ENCODE peak calls at places on chromosomes 12 and 14, in nine cellular contexts. One of them, this sample, is unnamed. For H3K9me3, the result is how much of the 10 kb centered on the place peaks cover.

GRCh38 chr12:120903382-120903817 is 758 bp downstream of the SPPL3 start:
- DNase-seq in ovary: peak
- DNase-seq in K562: peak
- DNase-seq in testis: peak
- DNase-seq in endothelial cell of umbilical vein: peak
- DNase-seq in body of pancreas: peak
- DNase-seq in transverse colon: peak
- DNase-seq in HCT116: no peak
- DNase-seq in gastrocnemius medialis: peak
- DNase-seq in this sample: peak

GRCh38 chr14:102508410-102508773 is 1.2 kb downstream of the ANKRD9 start:
- DNase-seq in ovary: no peak
- DNase-seq in K562: peak
- DNase-seq in testis: no peak
- DNase-seq in endothelial cell of umbilical vein: no peak
- DNase-seq in body of pancreas: peak
- DNase-seq in transverse colon: peak
- DNase-seq in HCT116: no peak
- DNase-seq in gastrocnemius medialis: peak
- DNase-seq in this sample: no peak

GRCh38 chr12:2358986-2359658 is 306.3 kb downstream of the CACNA1C start:
- DNase-seq in ovary: no peak
- DNase-seq in K562: no peak
- DNase-seq in testis: no peak
- DNase-seq in endothelial cell of umbilical vein: no peak
- DNase-seq in body of pancreas: no peak
- DNase-seq in transverse colon: no peak
- DNase-seq in HCT116: no peak
- DNase-seq in gastrocnemius medialis: no peak
- DNase-seq in this sample: no peak

GRCh38 chr14:55846852-55847471 is 267.0 kb downstream of the KTN1 start:
- DNase-seq in ovary: no peak
- DNase-seq in K562: no peak
- DNase-seq in testis: no peak
- DNase-seq in endothelial cell of umbilical vein: no peak
- DNase-seq in body of pancreas: no peak
- DNase-seq in transverse colon: no peak
- DNase-seq in HCT116: no peak
- DNase-seq in gastrocnemius medialis: peak
- DNase-seq in this sample: peak

GRCh38 chr12:75747572-75747995 is 236.2 kb upstream of the KRR1 start:
- DNase-seq in ovary: no peak
- DNase-seq in K562: no peak
- DNase-seq in testis: no peak
- DNase-seq in endothelial cell of umbilical vein: no peak
- DNase-seq in body of pancreas: no peak
- DNase-seq in transverse colon: no peak
- DNase-seq in HCT116: no peak
- DNase-seq in gastrocnemius medialis: no peak
- DNase-seq in this sample: no peak

GRCh38 chr14:103629503-103630121 is 601 bp downstream of the KLC1 start:
- DNase-seq in ovary: peak
- DNase-seq in K562: peak
- DNase-seq in testis: peak
- DNase-seq in endothelial cell of umbilical vein: no peak
- DNase-seq in body of pancreas: peak
- DNase-seq in transverse colon: peak
- DNase-seq in HCT116: no peak
- DNase-seq in gastrocnemius medialis: peak
- DNase-seq in this sample: peak

GRCh38 chr12:21983102-21983501 is 41.9 kb upstream of the ABCC9 start:
- DNase-seq in ovary: no peak
- DNase-seq in K562: no peak
- DNase-seq in testis: no peak
- DNase-seq in endothelial cell of umbilical vein: no peak
- DNase-seq in body of pancreas: no peak
- DNase-seq in transverse colon: no peak
- DNase-seq in HCT116: no peak
- DNase-seq in gastrocnemius medialis: no peak
- DNase-seq in this sample: no peak

GRCh38 chr12:112169966-112170365 is 44.6 kb downstream of the TRAFD1 start:
- DNase-seq in ovary: no peak
- DNase-seq in K562: no peak
- DNase-seq in testis: no peak
- DNase-seq in endothelial cell of umbilical vein: no peak
- DNase-seq in body of pancreas: no peak
- DNase-seq in transverse colon: no peak
- DNase-seq in HCT116: no peak
- DNase-seq in gastrocnemius medialis: no peak
- DNase-seq in this sample: no peak

GRCh38 chr14:68978550-68978911 is 571 bp downstream of the ACTN1 start:
- DNase-seq in ovary: peak
- DNase-seq in K562: peak
- DNase-seq in testis: peak
- DNase-seq in endothelial cell of umbilical vein: peak
- DNase-seq in body of pancreas: peak
- DNase-seq in transverse colon: peak
- DNase-seq in HCT116: no peak
- DNase-seq in gastrocnemius medialis: peak
- DNase-seq in this sample: peak

GRCh38 chr14:68976160-68977067 is 2.7 kb downstream of the ACTN1 start:
- DNase-seq in ovary: peak
- DNase-seq in K562: no peak
- DNase-seq in testis: peak
- DNase-seq in endothelial cell of umbilical vein: peak
- DNase-seq in body of pancreas: no peak
- DNase-seq in transverse colon: peak
- DNase-seq in HCT116: no peak
- DNase-seq in gastrocnemius medialis: no peak
- DNase-seq in this sample: no peak

GRCh38 chr14:68977137-68977740 is 1.9 kb downstream of the ACTN1 start:
- DNase-seq in ovary: peak
- DNase-seq in K562: no peak
- DNase-seq in testis: no peak
- DNase-seq in endothelial cell of umbilical vein: no peak
- DNase-seq in body of pancreas: no peak
- DNase-seq in transverse colon: no peak
- DNase-seq in HCT116: no peak
- DNase-seq in gastrocnemius medialis: no peak
- DNase-seq in this sample: no peak

GRCh38 chr14:68979021-68979721 is at the start of gene ACTN1:
- DNase-seq in ovary: peak
- DNase-seq in K562: peak
- DNase-seq in testis: peak
- DNase-seq in endothelial cell of umbilical vein: peak
- DNase-seq in body of pancreas: peak
- DNase-seq in transverse colon: peak
- DNase-seq in HCT116: peak
- DNase-seq in gastrocnemius medialis: peak
- DNase-seq in this sample: peak

DNA sequence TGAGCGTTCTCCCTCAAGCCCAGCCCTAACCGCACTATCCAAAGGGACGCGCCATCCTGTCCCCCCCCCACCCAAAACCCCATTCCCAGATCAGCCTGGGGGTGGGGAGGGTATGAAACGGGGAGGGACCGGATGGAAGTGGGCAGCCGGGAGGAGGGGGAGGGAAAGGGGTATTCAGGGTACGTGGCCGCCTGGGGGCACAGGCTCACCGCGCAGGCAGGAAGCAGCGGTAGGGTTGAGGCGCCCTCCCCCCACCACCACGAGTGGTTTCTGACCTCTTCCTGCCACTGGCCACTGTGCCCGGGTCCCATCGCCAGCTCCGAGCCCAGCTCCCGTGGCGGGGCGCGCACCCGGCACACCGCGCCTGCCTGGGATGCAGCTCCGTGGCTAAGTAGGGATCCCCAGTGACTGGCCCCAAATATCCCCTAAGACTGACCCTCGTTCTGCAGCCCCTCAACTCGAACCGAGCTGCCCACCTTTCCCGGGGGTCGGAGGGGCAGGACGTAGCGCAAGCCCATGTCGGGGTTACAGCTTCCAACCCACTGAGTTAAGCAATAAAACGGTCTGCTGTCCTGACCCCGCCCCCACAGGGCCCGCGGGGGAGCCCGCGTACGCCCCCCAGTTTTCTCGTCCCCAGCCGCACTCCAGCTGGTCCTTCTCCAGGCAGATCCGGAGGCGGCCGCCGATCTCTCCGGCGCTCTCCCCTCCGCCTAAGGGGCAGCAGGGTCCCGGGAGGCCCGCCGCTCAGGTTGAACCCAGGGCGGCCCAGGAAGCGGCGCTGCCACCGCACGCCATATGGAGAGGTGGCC is 1.2 kb downstream of the ACTN1 start:
- DNase-seq in ovary: peak
- DNase-seq in K562: peak
- DNase-seq in testis: peak
- DNase-seq in endothelial cell of umbilical vein: peak
- DNase-seq in body of pancreas: peak
- DNase-seq in transverse colon: peak
- DNase-seq in HCT116: no peak
- DNase-seq in gastrocnemius medialis: peak
- DNase-seq in this sample: peak
- TF ChIP-seq POLR2A in ovary: peak
- TF ChIP-seq POLR2A in K562: no peak
- TF ChIP-seq POLR2A in testis: no peak
- TF ChIP-seq POLR2A in endothelial cell of umbilical vein: peak
- TF ChIP-seq POLR2A in body of pancreas: peak
- TF ChIP-seq POLR2A in transverse colon: peak
- TF ChIP-seq POLR2A in HCT116: no peak
- TF ChIP-seq POLR2A in gastrocnemius medialis: peak
- TF ChIP-seq POLR2A in this sample: peak

GRCh38 chr12:133130808-133131128 is 341 bp downstream of the ZNF10 start:
- DNase-seq in ovary: peak
- DNase-seq in K562: no peak
- DNase-seq in testis: peak
- DNase-seq in endothelial cell of umbilical vein: no peak
- DNase-seq in body of pancreas: no peak
- DNase-seq in transverse colon: peak
- DNase-seq in HCT116: no peak
- DNase-seq in gastrocnemius medialis: peak
- DNase-seq in this sample: peak

GRCh38 chr12:133130038-133130807 is at the start of the genes ZNF10 and ZNF891:
- DNase-seq in ovary: peak
- DNase-seq in K562: peak
- DNase-seq in testis: peak
- DNase-seq in endothelial cell of umbilical vein: peak
- DNase-seq in body of pancreas: peak
- DNase-seq in transverse colon: peak
- DNase-seq in HCT116: no peak
- DNase-seq in gastrocnemius medialis: peak
- DNase-seq in this sample: peak

GRCh38 chr12:133124674-133125073 is 5.4 kb downstream of the ZNF891 start:
- DNase-seq in ovary: no peak
- DNase-seq in K562: no peak
- DNase-seq in testis: no peak
- DNase-seq in endothelial cell of umbilical vein: no peak
- DNase-seq in body of pancreas: no peak
- DNase-seq in transverse colon: no peak
- DNase-seq in HCT116: no peak
- DNase-seq in gastrocnemius medialis: no peak
- DNase-seq in this sample: no peak

DNA sequence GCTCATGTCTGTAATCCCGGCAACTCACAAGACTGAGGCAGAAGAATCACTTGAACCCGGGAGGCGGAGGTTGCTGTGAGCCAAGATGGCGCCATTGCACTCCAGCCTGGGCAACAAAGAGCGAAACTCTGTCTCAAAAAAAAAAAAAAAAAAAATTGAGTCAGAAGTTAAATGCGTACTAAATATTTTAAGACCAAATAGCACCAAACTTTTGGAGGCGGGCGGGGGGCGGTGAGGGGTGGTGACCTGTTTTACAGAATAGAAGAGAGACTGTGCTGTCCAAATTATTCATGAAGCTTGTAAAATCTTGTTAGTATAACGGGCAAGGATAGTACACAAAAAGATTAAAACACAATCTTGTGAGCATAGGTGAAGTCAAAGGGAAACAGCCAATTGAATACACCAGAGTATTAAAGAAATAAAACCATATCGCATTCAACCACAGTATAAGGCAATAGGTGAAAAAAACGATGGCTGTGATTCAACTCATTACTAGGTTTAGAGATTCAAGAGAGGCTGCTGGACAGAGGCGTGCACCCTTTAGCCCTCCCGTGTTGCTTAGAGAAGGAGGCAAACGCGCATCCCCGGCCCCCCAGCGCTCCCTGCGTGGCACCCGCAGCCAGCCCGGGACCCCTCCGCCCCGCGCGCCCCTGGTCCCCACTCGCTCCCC is 571 bp downstream of the ZNF891 start:
- DNase-seq in ovary: no peak
- DNase-seq in K562: no peak
- DNase-seq in testis: no peak
- DNase-seq in endothelial cell of umbilical vein: no peak
- DNase-seq in body of pancreas: peak
- DNase-seq in transverse colon: no peak
- DNase-seq in HCT116: no peak
- DNase-seq in gastrocnemius medialis: no peak
- DNase-seq in this sample: peak
- H3K9me3 ChIP-seq in ovary: under half
- H3K9me3 ChIP-seq in K562: under half
- H3K9me3 ChIP-seq in testis: under half
- H3K9me3 ChIP-seq in endothelial cell of umbilical vein: under half
- H3K9me3 ChIP-seq in body of pancreas: under half
- H3K9me3 ChIP-seq in transverse colon: half or more
- H3K9me3 ChIP-seq in HCT116: under half
- H3K9me3 ChIP-seq in gastrocnemius medialis: under half
- H3K9me3 ChIP-seq in this sample: under half

GRCh38 chr14:106562451-106562850 is 1036.1 kb downstream of the TMEM121 start:
- DNase-seq in ovary: no peak
- DNase-seq in K562: no peak
- DNase-seq in testis: no peak
- DNase-seq in endothelial cell of umbilical vein: no peak
- DNase-seq in body of pancreas: no peak
- DNase-seq in transverse colon: no peak
- DNase-seq in HCT116: no peak
- DNase-seq in gastrocnemius medialis: no peak
- DNase-seq in this sample: no peak

GRCh38 chr14:106551265-106551664 is 1024.9 kb downstream of the TMEM121 start:
- DNase-seq in ovary: no peak
- DNase-seq in K562: no peak
- DNase-seq in testis: peak
- DNase-seq in endothelial cell of umbilical vein: no peak
- DNase-seq in body of pancreas: no peak
- DNase-seq in transverse colon: no peak
- DNase-seq in HCT116: no peak
- DNase-seq in gastrocnemius medialis: no peak
- DNase-seq in this sample: no peak

DNA sequence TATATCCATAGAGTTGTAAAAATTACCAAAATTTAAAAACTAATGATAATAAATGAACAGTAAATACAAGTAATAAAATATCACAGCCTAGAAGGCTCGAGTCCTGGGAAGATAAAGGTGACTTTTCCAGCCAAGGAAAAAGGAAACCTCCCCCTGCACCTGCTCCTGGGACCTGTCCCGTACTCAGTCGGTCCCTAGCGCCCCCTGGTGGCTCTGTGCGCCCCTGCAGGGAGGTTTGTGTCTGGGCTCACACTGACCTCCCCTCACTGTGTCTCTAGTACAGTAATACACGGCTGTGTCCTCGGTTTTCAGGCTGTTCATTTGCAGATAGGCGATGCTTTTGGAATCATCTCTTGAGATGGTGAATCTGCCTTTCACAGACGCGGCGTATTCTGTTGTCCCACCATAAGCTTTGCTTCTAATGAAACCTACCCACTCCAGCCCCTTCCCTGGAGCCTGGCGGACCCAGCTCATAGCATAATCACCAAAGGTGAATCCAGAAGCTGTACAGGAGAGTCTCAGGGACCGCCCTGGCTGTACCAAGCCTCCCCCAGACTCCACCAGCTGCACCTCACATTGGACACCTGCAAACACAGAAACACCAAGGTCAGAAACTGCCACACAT is 1030.4 kb downstream of the TMEM121 start:
- DNase-seq in ovary: peak
- DNase-seq in K562: peak
- DNase-seq in testis: peak
- DNase-seq in endothelial cell of umbilical vein: no peak
- DNase-seq in body of pancreas: peak
- DNase-seq in transverse colon: peak
- DNase-seq in HCT116: no peak
- DNase-seq in gastrocnemius medialis: no peak
- DNase-seq in this sample: peak
- TF ChIP-seq CTCF in ovary: no peak
- TF ChIP-seq CTCF in K562: peak
- TF ChIP-seq CTCF in testis: peak
- TF ChIP-seq CTCF in endothelial cell of umbilical vein: no peak
- TF ChIP-seq CTCF in body of pancreas: peak
- TF ChIP-seq CTCF in transverse colon: peak
- TF ChIP-seq CTCF in HCT116: peak
- TF ChIP-seq CTCF in gastrocnemius medialis: no peak
- TF ChIP-seq CTCF in this sample: peak

GRCh38 chr12:106953352-106954260 is 2.1 kb upstream of the TMEM263 start:
- DNase-seq in ovary: no peak
- DNase-seq in K562: no peak
- DNase-seq in testis: no peak
- DNase-seq in endothelial cell of umbilical vein: peak
- DNase-seq in body of pancreas: no peak
- DNase-seq in transverse colon: no peak
- DNase-seq in HCT116: no peak
- DNase-seq in gastrocnemius medialis: no peak
- DNase-seq in this sample: no peak

GRCh38 chr12:106954462-106955376 is 988 bp upstream of the TMEM263 start:
- DNase-seq in ovary: peak
- DNase-seq in K562: peak
- DNase-seq in testis: peak
- DNase-seq in endothelial cell of umbilical vein: peak
- DNase-seq in body of pancreas: peak
- DNase-seq in transverse colon: peak
- DNase-seq in HCT116: no peak
- DNase-seq in gastrocnemius medialis: peak
- DNase-seq in this sample: peak

GRCh38 chr12:106957617-106958016 is 1.9 kb downstream of the TMEM263 start:
- DNase-seq in ovary: no peak
- DNase-seq in K562: no peak
- DNase-seq in testis: no peak
- DNase-seq in endothelial cell of umbilical vein: peak
- DNase-seq in body of pancreas: no peak
- DNase-seq in transverse colon: no peak
- DNase-seq in HCT116: no peak
- DNase-seq in gastrocnemius medialis: no peak
- DNase-seq in this sample: no peak

GRCh38 chr12:106956048-106956935 is 585 bp downstream of the TMEM263 start:
- DNase-seq in ovary: peak
- DNase-seq in K562: peak
- DNase-seq in testis: peak
- DNase-seq in endothelial cell of umbilical vein: peak
- DNase-seq in body of pancreas: peak
- DNase-seq in transverse colon: peak
- DNase-seq in HCT116: peak
- DNase-seq in gastrocnemius medialis: peak
- DNase-seq in this sample: peak

GRCh38 chr12:106955377-106956047 is at the start of gene TMEM263:
- DNase-seq in ovary: peak
- DNase-seq in K562: peak
- DNase-seq in testis: peak
- DNase-seq in endothelial cell of umbilical vein: peak
- DNase-seq in body of pancreas: peak
- DNase-seq in transverse colon: peak
- DNase-seq in HCT116: peak
- DNase-seq in gastrocnemius medialis: peak
- DNase-seq in this sample: peak
- TF ChIP-seq POLR2A in ovary: peak
- TF ChIP-seq POLR2A in K562: peak
- TF ChIP-seq POLR2A in testis: peak
- TF ChIP-seq POLR2A in endothelial cell of umbilical vein: peak
- TF ChIP-seq POLR2A in body of pancreas: peak
- TF ChIP-seq POLR2A in transverse colon: peak
- TF ChIP-seq POLR2A in HCT116: peak
- TF ChIP-seq POLR2A in gastrocnemius medialis: peak
- TF ChIP-seq POLR2A in this sample: peak